ENCODE peak calls at places on chromosomes 7 and 10, in four cellular contexts. S, H, L and R are unnamed samples.

GRCh38 chr7:138738551-138739335 is 37.6 kb upstream of the SVOPL start:
- DNase-seq in S (peak), H (peak), L (peak), R (peak)

GRCh38 chr7:144489504-144489903 is 86.0 kb upstream of the NOBOX start:
- DNase-seq in S (no peak), H (no peak), L (no peak), R (no peak)

GRCh38 chr7:116239434-116239833 is 29.1 kb downstream of the TES start:
- DNase-seq in S (peak), H (no peak), L (no peak), R (no peak)

GRCh38 chr10:72104472-72105097 is 16.2 kb upstream of the SPOCK2 start:
- DNase-seq in S (no peak), H (no peak), L (no peak), R (no peak)

GRCh38 chr10:101694056-101694673 is 805 bp downstream of the FBXW4 start:
- DNase-seq in S (peak), H (no peak), L (peak), R (peak)

GRCh38 chr10:84353052-84353803 is 24.8 kb downstream of the CCSER2 start:
- DNase-seq in S (no peak), H (no peak), L (no peak), R (no peak)

GRCh38 chr7:26857534-26858228 is 6.7 kb downstream of the SKAP2 start:
- DNase-seq in S (no peak), H (no peak), L (peak), R (peak)

GRCh38 chr10:21525367-21526183 is at the start of gene SKIDA1:
- DNase-seq in S (peak), H (no peak), L (peak), R (peak)

GRCh38 chr10:86756511-86757109 is at the start of gene BMPR1A:
- DNase-seq in S (no peak), H (no peak), L (peak), R (peak)

GRCh38 chr10:98045785-98046389 is 15.5 kb upstream of the CRTAC1 start:
- DNase-seq in S (peak), H (no peak), L (peak), R (peak)

GRCh38 chr10:6920072-6921019 is 340.3 kb upstream of the PRKCQ start:
- DNase-seq in S (peak), H (no peak), L (peak), R (peak)

GRCh38 chr10:122142652-122143237 is 128.4 kb upstream of the BTBD16 start:
- DNase-seq in S (no peak), H (no peak), L (peak), R (peak)
- TF ChIP-seq SP1 in S (no peak), H (no peak), L (no peak), R (no peak)

DNA sequence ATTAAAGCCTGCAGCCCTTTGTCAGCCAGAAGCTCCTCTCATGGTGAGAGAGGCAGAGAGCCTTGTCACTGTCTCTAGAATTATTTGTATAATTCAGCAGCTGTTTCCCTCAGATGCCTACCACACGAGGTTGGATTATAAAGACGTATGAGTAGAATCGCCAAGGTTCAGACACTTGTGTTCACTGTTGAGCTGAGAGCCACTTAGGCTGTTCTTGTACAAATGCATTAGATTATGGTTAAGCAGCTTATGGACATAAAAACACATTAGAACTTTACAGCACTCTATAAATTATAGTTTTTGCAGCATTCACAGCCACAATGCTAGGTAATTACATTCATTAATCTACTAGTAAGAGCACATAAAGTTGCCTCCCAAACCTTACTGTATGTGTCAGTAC is 282.6 kb downstream of the AUTS2 start:
- DNase-seq in S (no peak), H (no peak), L (no peak), R (no peak)
- TF ChIP-seq FOXK2 in S (no peak), H (no peak), L (no peak), R (no peak)

GRCh38 chr10:70682920-70683600 is 10.8 kb downstream of the ADAMTS14 start:
- DNase-seq in S (no peak), H (no peak), L (no peak), R (no peak)

GRCh38 chr10:70684841-70685457 is 12.6 kb downstream of the ADAMTS14 start:
- DNase-seq in S (no peak), H (no peak), L (no peak), R (no peak)

GRCh38 chr10:70684374-70684773 is 12.1 kb downstream of the ADAMTS14 start:
- DNase-seq in S (no peak), H (no peak), L (no peak), R (no peak)

GRCh38 chr10:70685461-70685911 is 13.2 kb downstream of the ADAMTS14 start:
- DNase-seq in S (peak), H (no peak), L (no peak), R (no peak)

GRCh38 chr10:70683601-70684329 is 11.5 kb downstream of the ADAMTS14 start:
- DNase-seq in S (no peak), H (no peak), L (no peak), R (no peak)
- TF ChIP-seq SP1 in S (no peak), H (no peak), L (no peak), R (no peak)

GRCh38 chr10:124120410-124121061 is 27.1 kb upstream of the CHST15 start:
- DNase-seq in S (no peak), H (no peak), L (no peak), R (no peak)

GRCh38 chr10:124122211-124122610 is 28.8 kb upstream of the CHST15 start:
- DNase-seq in S (no peak), H (no peak), L (no peak), R (no peak)

GRCh38 chr10:124117879-124118278 is 24.5 kb upstream of the CHST15 start:
- DNase-seq in S (no peak), H (no peak), L (no peak), R (no peak)

GRCh38 chr10:124119216-124119615 is 25.8 kb upstream of the CHST15 start:
- DNase-seq in S (no peak), H (no peak), L (no peak), R (no peak)

DNA sequence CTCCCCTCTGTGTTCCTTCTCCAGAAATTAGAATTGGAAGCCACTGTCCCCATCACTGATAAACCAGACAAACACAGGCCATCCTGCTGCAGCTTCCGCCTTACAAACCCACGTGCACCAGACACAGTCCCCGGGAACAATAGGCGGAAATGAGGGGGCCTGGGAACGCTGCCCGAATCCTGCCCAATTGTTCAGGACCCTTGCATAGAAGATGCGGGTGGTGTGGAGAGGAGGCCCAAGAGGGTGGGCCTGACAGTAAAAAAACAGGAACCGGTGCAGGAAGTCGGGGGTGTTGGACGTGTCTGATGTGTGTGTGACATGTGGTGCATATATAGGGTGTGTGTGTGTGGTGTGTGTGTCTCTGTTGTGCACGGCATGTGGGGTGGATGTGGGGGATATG is 26.5 kb upstream of the CHST15 start:
- DNase-seq in S (no peak), H (no peak), L (no peak), R (no peak)
- TF ChIP-seq FOXK2 in S (no peak), H (no peak), L (no peak), R (no peak)